ENCODE peak calls at places on chromosomes 13 and 19, in eight cellular contexts. K, C, F, U, H, Z, B and W are unnamed samples.

GRCh38 chr13:44732503-44733098 is 156.5 kb upstream of the TSC22D1 start:
- DNase-seq in C (no peak), K (no peak), B (peak), Z (no peak), U (peak), F (peak), H (no peak), W (no peak)

GRCh38 chr19:48896191-48896720 is 2.3 kb downstream of the TULP2 start:
- DNase-seq in C (no peak), H (no peak), U (peak), B (peak), K (no peak), Z (peak), F (peak), W (no peak)

GRCh38 chr13:35600137-35600536 is 123.6 kb upstream of the MAB21L1 start:
- DNase-seq in B (no peak), C (no peak), U (peak), F (peak), H (peak), Z (no peak), K (no peak), W (no peak)

GRCh38 chr19:33302974-33303790 is 848 bp upstream of the CEBPA start:
- DNase-seq in U (peak), Z (peak), K (no peak), B (peak), H (peak), C (no peak), F (peak), W (no peak)

GRCh38 chr19:46985532-46986415 is 33.9 kb upstream of the NPAS1 start:
- DNase-seq in H (no peak), K (no peak), B (no peak), U (no peak), C (no peak), Z (no peak), F (no peak), W (no peak)

GRCh38 chr13:113327391-113327765 is 30.3 kb downstream of the LAMP1 start:
- DNase-seq in H (no peak), F (no peak), B (no peak), U (no peak), Z (no peak), K (no peak), C (no peak), W (no peak)

GRCh38 chr13:47457631-47458030 is 543.4 kb downstream of the SUCLA2 start:
- DNase-seq in C (no peak), B (peak), Z (no peak), U (peak), F (peak), K (no peak), H (peak), W (peak)

GRCh38 chr19:15871570-15871969 is 26.3 kb downstream of the CYP4F2 start:
- DNase-seq in U (no peak), Z (no peak), C (no peak), K (no peak), B (no peak), F (no peak), H (no peak), W (no peak)

GRCh38 chr19:10018219-10018618 is 4.9 kb downstream of the RDH8 start:
- DNase-seq in B (no peak), U (no peak), K (peak), F (no peak), Z (no peak), C (no peak), H (peak), W (no peak)

GRCh38 chr19:3687774-3688706 is 12.2 kb downstream of the PIP5K1C start:
- DNase-seq in F (peak), H (no peak), Z (no peak), U (no peak), B (no peak), C (no peak), K (no peak), W (no peak)

GRCh38 chr19:48992571-48993174 is 436 bp downstream of the GYS1 start:
- DNase-seq in C (no peak), U (no peak), Z (peak), B (no peak), H (no peak), K (no peak), F (no peak), W (no peak)

GRCh38 chr13:67238277-67238859 is 8.2 kb upstream of the PCDH9 start:
- DNase-seq in K (no peak), H (no peak), U (peak), B (peak), C (no peak), F (peak), Z (peak), W (no peak)

GRCh38 chr13:41311607-41312500 is 787 bp downstream of the NAA16 start:
- DNase-seq in H (peak), B (peak), C (peak), U (peak), Z (peak), K (no peak), F (peak), W (no peak)

GRCh38 chr13:102948006-102948405 is 102.2 kb downstream of the ERCC5 start:
- DNase-seq in Z (no peak), U (peak), H (no peak), K (no peak), C (no peak), B (peak), F (peak), W (no peak)

GRCh38 chr13:67137044-67137735 is 92.9 kb downstream of the PCDH9 start:
- DNase-seq in U (peak), H (peak), B (peak), C (no peak), K (no peak), Z (no peak), F (peak), W (no peak)

GRCh38 chr13:19817510-19818158 is 34.9 kb upstream of the PSPC1 start:
- DNase-seq in K (no peak), C (no peak), H (no peak), U (no peak), Z (no peak), B (no peak), F (no peak), W (no peak)

GRCh38 chr13:19822673-19823072 is 39.9 kb upstream of the PSPC1 start:
- DNase-seq in K (no peak), U (no peak), H (no peak), F (no peak), Z (no peak), B (no peak), C (no peak), W (no peak)

GRCh38 chr13:19817106-19817505 is 34.4 kb upstream of the PSPC1 start:
- DNase-seq in Z (no peak), U (no peak), H (no peak), B (no peak), K (no peak), C (no peak), F (no peak), W (no peak)

DNA sequence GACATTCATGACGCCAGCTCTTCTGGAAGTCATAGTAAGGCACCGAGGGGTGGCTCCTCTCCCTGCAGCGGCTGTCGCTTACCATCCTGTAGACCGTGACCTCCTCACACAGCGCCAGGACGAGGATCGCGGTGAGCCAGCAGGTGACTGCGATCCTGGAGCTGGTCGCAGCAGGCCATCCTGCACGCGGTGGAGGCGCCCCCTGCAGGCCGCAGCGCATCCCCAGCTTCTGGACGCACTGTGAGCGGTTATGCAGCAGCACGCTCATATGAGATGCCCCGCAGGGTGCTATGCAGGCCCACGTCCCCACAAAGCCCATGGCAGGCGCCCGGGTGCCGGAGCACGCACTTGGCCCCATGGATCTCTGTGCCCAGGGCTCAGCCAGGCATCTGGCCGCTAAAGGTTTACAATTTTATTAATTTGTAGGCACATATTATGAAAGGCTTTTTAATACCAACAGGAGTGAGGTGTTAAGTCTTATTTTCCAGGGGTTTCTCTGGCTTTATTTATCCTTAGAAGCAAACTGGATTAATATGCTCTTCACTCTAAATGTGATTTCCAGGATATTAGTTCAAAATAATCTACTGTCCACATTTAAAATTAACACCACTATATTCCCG is 35.6 kb upstream of the PSPC1 start:
- DNase-seq in C (no peak), U (peak), B (peak), F (peak), K (no peak), Z (peak), H (no peak), W (no peak)
- TF ChIP-seq CTCF in C (no peak), U (peak), B (peak), F (peak), K (peak), Z (peak), H (peak), W (peak)

GRCh38 chr13:101452519-101453485 is at the start of gene ITGBL1:
- DNase-seq in K (no peak), C (no peak), B (peak), Z (peak), U (peak), H (no peak), F (peak), W (no peak)
- H3K4me3 ChIP-seq in K (peak), C (peak), B (no peak), Z (peak), U (peak), H (peak), F (peak), W (peak)

DNA sequence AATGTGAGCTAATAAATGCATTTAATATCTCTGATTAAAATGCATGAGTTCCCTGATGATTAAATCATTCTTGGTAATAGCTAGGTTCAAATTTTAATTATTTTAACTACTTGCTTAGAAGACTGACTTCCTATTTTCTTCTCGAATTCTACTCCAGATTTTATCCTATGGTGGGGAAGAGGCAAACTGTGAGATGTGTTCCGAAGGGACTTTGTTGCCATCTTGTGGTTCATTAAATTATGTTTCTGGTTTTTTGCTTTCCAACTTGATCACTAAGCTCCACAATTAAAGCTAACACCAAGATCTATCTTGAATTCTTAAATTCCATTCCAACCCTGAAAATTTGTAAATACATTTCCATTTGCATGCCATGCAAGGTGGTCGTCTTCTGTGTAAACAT is 538.4 kb upstream of the PCDH20 start:
- DNase-seq in C (no peak), Z (peak), B (peak), U (peak), F (peak), H (no peak), K (no peak), W (no peak)
- TF ChIP-seq CTCF in C (peak), Z (peak), B (peak), U (peak), F (peak), H (peak), K (no peak), W (no peak)

GRCh38 chr19:38737297-38737865 is 6.9 kb downstream of the CAPN12 start:
- DNase-seq in U (no peak), K (no peak), H (no peak), Z (no peak), F (no peak), B (no peak), C (no peak), W (no peak)
- H3K4me3 ChIP-seq in U (no peak), K (no peak), H (no peak), Z (no peak), F (no peak), B (no peak), C (no peak), W (no peak)